ENCODE peak calls at places on chromosomes 1 and 21, in eight cellular contexts. Z, A, H, B, D, R, S and M are unnamed samples. For H3K4me1 and H3K9me3, the result is how much of the 10 kb centered on the place peaks cover.

GRCh38 chr1:2585318-2586092 is 1.1 kb upstream of the PRXL2B start:
- DNase-seq in Z (peak), A (peak), H (peak), B (peak), D (peak), R (peak), S (peak), M (peak)

GRCh38 chr1:232627645-232628334 is 2.1 kb downstream of the SIPA1L2 start:
- DNase-seq in Z (peak), A (no peak), H (peak), B (no peak), D (no peak), R (peak), S (no peak), M (peak)

GRCh38 chr1:226674892-226675719 is 64.0 kb downstream of the ITPKB start:
- DNase-seq in Z (peak), A (no peak), H (peak), B (no peak), D (peak), R (peak), S (peak), M (peak)

GRCh38 chr1:232635778-232636356 is 5.9 kb upstream of the SIPA1L2 start:
- DNase-seq in Z (peak), A (no peak), H (no peak), B (no peak), D (no peak), R (peak), S (no peak), M (peak)

GRCh38 chr1:40377512-40377911 is 4.0 kb downstream of the SMAP2 start:
- DNase-seq in Z (no peak), A (no peak), H (no peak), B (no peak), D (no peak), R (no peak), S (no peak), M (no peak)

GRCh38 chr1:219352961-219353651 is 179.4 kb downstream of the LYPLAL1 start:
- DNase-seq in Z (no peak), A (no peak), H (no peak), B (no peak), D (no peak), R (no peak), S (no peak), M (no peak)

GRCh38 chr1:48069662-48070432 is 72.7 kb upstream of the TRABD2B start:
- DNase-seq in Z (no peak), A (no peak), H (peak), B (no peak), D (no peak), R (no peak), S (no peak), M (no peak)

GRCh38 chr1:218478336-218478735 is 133.2 kb downstream of the TGFB2 start:
- DNase-seq in Z (no peak), A (no peak), H (no peak), B (no peak), D (no peak), R (no peak), S (no peak), M (no peak)

GRCh38 chr1:57088689-57089088 is 122.9 kb upstream of the C8B start:
- DNase-seq in Z (no peak), A (no peak), H (no peak), B (no peak), D (no peak), R (no peak), S (no peak), M (no peak)

GRCh38 chr1:62159940-62160348 is 34.7 kb upstream of the L1TD1 start:
- DNase-seq in Z (no peak), A (no peak), H (no peak), B (no peak), D (no peak), R (no peak), S (no peak), M (no peak)

GRCh38 chr1:62240651-62241050 is 46.0 kb downstream of the L1TD1 start:
- DNase-seq in Z (no peak), A (no peak), H (no peak), B (no peak), D (no peak), R (no peak), S (no peak), M (no peak)

GRCh38 chr1:211579434-211580302 is 707 bp upstream of the SLC30A1 start:
- DNase-seq in Z (no peak), A (no peak), H (peak), B (no peak), D (peak), R (peak), S (no peak), M (no peak)

GRCh38 chr1:1779691-1780597 is 1.7 kb upstream of the NADK start:
- DNase-seq in Z (no peak), A (peak), H (peak), B (peak), D (no peak), R (peak), S (peak), M (peak)

GRCh38 chr1:20478072-20478660 is 7.8 kb downstream of the CAMK2N1 start:
- DNase-seq in Z (no peak), A (no peak), H (no peak), B (no peak), D (no peak), R (no peak), S (no peak), M (no peak)

GRCh38 chr1:39103321-39104157 is 77.4 kb downstream of the NDUFS5 start:
- DNase-seq in Z (peak), A (no peak), H (no peak), B (no peak), D (no peak), R (peak), S (no peak), M (no peak)

GRCh38 chr1:67053535-67053784 is 488 bp downstream of the SLC35D1 start:
- DNase-seq in Z (no peak), A (no peak), H (peak), B (no peak), D (peak), R (no peak), S (peak), M (peak)

GRCh38 chr21:35342440-35342839 is 293.3 kb upstream of the RUNX1 start:
- DNase-seq in Z (no peak), A (no peak), H (no peak), B (no peak), D (no peak), R (no peak), S (no peak), M (no peak)

GRCh38 chr1:160095382-160096105 is 2.9 kb downstream of the IGSF8 start:
- DNase-seq in Z (no peak), A (no peak), H (no peak), B (no peak), D (no peak), R (no peak), S (no peak), M (no peak)

GRCh38 chr1:162732566-162733335 is 57.8 kb upstream of the HSD17B7 start:
- DNase-seq in Z (no peak), A (peak), H (peak), B (no peak), D (peak), R (peak), S (peak), M (no peak)

GRCh38 chr1:156813298-156813697 is 3.4 kb downstream of the SH2D2A start:
- DNase-seq in Z (no peak), A (no peak), H (no peak), B (no peak), D (no peak), R (no peak), S (no peak), M (no peak)

GRCh38 chr21:36643374-36644250 is 55.3 kb upstream of the SIM2 start:
- DNase-seq in Z (no peak), A (no peak), H (no peak), B (no peak), D (no peak), R (no peak), S (no peak), M (no peak)

GRCh38 chr1:229024528-229025119 is 246.3 kb upstream of the RAB4A start:
- DNase-seq in Z (peak), A (no peak), H (peak), B (peak), D (peak), R (peak), S (no peak), M (no peak)

GRCh38 chr1:150836129-150836773 is 28.2 kb upstream of the CTSK start:
- DNase-seq in Z (peak), A (no peak), H (peak), B (no peak), D (no peak), R (no peak), S (no peak), M (no peak)

GRCh38 chr1:228794810-228795209 is 59.5 kb downstream of the RHOU start:
- DNase-seq in Z (no peak), A (no peak), H (no peak), B (no peak), D (no peak), R (no peak), S (no peak), M (no peak)

DNA sequence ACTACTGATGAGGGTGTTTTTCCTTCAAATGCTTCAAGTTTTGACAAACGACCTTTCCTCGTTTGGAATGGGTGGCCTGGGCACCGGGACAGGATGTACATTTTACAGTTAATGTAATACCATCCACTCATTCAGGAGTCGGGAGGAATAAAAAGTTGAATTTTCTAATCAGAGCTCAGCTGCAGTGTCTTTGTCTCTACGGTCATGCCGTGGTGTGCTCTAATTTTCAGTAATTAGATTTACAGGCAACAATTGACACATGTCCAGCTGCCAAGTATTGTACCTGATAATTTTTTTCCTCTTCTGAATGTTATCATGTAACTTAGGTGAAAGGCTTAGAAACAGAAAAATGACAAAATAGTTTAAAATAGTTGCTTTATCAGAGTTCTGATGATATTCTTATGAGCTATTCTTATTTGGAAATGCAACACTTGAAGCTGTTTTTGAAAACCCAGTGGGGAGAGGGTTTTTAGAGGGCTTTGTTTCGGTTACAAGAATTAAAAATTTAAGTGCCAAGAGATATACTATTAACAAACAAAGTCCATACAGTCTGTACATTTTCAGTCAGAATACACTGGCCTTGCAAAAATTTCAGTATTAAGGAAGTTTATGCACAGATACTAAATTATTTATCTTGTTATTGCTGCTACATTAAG is 1.0 kb downstream of the CDKN2C start:
- DNase-seq in Z (peak), A (no peak), H (no peak), B (no peak), D (no peak), R (peak), S (no peak), M (no peak)
- H3K27ac ChIP-seq in Z (peak), A (peak), H (no peak), B (peak), D (peak), R (peak), S (peak), M (peak)

GRCh38 chr1:230129341-230129740 is 62.3 kb downstream of the GALNT2 start:
- DNase-seq in Z (no peak), A (no peak), H (no peak), B (no peak), D (no peak), R (no peak), S (no peak), M (no peak)
- H3K4me1 ChIP-seq in Z (under half), A (under half), H (under half), B (under half), D (under half), R (under half), S (under half), M (under half)

GRCh38 chr1:101431956-101432510 is 195.2 kb downstream of the S1PR1 start:
- DNase-seq in Z (no peak), A (no peak), H (no peak), B (no peak), D (no peak), R (no peak), S (no peak), M (no peak)

GRCh38 chr1:101428562-101428961 is 191.7 kb downstream of the S1PR1 start:
- DNase-seq in Z (no peak), A (no peak), H (no peak), B (no peak), D (no peak), R (no peak), S (no peak), M (no peak)
- H3K9me3 ChIP-seq in Z (under half), A (under half), H (under half), B (under half), D (under half), R (under half), S (under half), M (under half)

GRCh38 chr21:41478319-41479177 is 29.4 kb downstream of the TMPRSS2 start:
- DNase-seq in Z (no peak), A (no peak), H (peak), B (no peak), D (no peak), R (no peak), S (no peak), M (no peak)
- H3K27ac ChIP-seq in Z (no peak), A (no peak), H (no peak), B (no peak), D (no peak), R (no peak), S (no peak), M (no peak)

GRCh38 chr1:223649222-223649621 is 16.3 kb downstream of the CAPN8 start:
- DNase-seq in Z (no peak), A (no peak), H (no peak), B (no peak), D (peak), R (no peak), S (no peak), M (no peak)

GRCh38 chr1:223650465-223650864 is 15.0 kb downstream of the CAPN8 start:
- DNase-seq in Z (no peak), A (no peak), H (no peak), B (no peak), D (peak), R (no peak), S (no peak), M (no peak)

GRCh38 chr1:223642155-223642689 is 23.3 kb downstream of the CAPN8 start:
- DNase-seq in Z (no peak), A (no peak), H (peak), B (no peak), D (no peak), R (no peak), S (no peak), M (no peak)

GRCh38 chr1:223645903-223646302 is 19.6 kb downstream of the CAPN8 start:
- DNase-seq in Z (no peak), A (no peak), H (peak), B (no peak), D (no peak), R (no peak), S (no peak), M (no peak)

DNA sequence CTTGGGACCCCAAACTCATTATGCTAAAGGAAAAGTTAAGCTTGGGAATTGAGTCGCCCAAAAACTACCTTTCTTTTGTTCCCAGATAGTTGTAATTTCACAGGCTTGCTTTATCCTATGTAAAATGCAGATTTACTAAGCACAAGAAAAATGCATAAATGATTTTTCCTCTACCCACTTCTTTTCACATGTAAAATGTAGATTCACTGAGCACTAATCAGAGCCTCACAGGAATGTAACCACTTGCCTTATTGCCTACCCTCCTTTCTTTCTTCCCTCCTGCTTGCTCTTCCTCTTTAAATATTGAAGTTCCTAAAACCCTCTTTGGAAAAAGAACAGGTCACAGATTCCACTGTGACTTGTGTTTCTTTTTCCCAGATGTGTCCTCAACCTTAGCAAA is 18.3 kb downstream of the CAPN8 start:
- DNase-seq in Z (no peak), A (no peak), H (no peak), B (no peak), D (no peak), R (no peak), S (no peak), M (no peak)
- H3K4me1 ChIP-seq in Z (under half), A (under half), H (under half), B (under half), D (under half), R (under half), S (under half), M (under half)

GRCh38 chr1:73701816-73702215 is 496.2 kb downstream of the LRRIQ3 start:
- DNase-seq in Z (no peak), A (no peak), H (no peak), B (no peak), D (no peak), R (no peak), S (no peak), M (no peak)
- H3K9me3 ChIP-seq in Z (under half), A (under half), H (under half), B (under half), D (under half), R (under half), S (under half), M (under half)

GRCh38 chr1:18954270-18955071 is 2.0 kb downstream of the IFFO2 start:
- DNase-seq in Z (peak), A (no peak), H (no peak), B (no peak), D (no peak), R (no peak), S (no peak), M (no peak)

GRCh38 chr1:18955116-18955441 is 1.4 kb downstream of the IFFO2 start:
- DNase-seq in Z (peak), A (no peak), H (no peak), B (no peak), D (no peak), R (no peak), S (no peak), M (no peak)

GRCh38 chr1:18951818-18952391 is 4.6 kb downstream of the IFFO2 start:
- DNase-seq in Z (no peak), A (no peak), H (no peak), B (no peak), D (no peak), R (no peak), S (no peak), M (peak)

GRCh38 chr1:18955442-18956188 is 861 bp downstream of the IFFO2 start:
- DNase-seq in Z (peak), A (peak), H (peak), B (no peak), D (no peak), R (no peak), S (peak), M (peak)

GRCh38 chr1:18953656-18954259 is 2.7 kb downstream of the IFFO2 start:
- DNase-seq in Z (no peak), A (no peak), H (no peak), B (no peak), D (no peak), R (no peak), S (no peak), M (peak)
- H3K27ac ChIP-seq in Z (peak), A (no peak), H (no peak), B (peak), D (peak), R (no peak), S (peak), M (peak)

DNA sequence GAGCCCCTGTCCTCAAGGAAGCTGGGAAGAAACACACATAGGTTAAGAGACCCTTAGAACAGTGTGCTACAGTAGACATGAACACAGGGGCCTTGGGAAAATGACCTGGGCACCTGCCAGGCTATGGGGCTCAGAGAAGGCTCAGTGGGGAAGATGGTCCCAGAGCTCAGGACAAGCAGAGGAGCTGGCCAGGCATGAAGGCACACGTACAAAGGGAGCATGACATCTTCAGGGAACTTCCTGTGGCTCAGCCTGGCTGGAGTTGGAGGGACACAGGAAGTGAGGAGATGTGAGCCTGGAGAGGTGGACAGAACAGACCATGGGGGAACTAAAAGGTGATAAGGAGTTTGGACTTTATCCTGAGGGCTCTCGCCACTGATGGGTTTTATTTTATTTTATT is 3.8 kb upstream of the SLC50A1 start:
- DNase-seq in Z (no peak), A (no peak), H (no peak), B (no peak), D (no peak), R (no peak), S (no peak), M (no peak)
- H3K4me1 ChIP-seq in Z (half or more), A (under half), H (under half), B (under half), D (under half), R (under half), S (half or more), M (under half)